ENCODE peak calls at places on chromosomes 11 and 22, in nine cellular contexts. P is upper lobe of right lung; A is NCI-H1105; E is cardiac muscle cell; K is myocyte; I is choroid plexus epithelial cell; L is stimulated activated naive B cell treated with anti-CD40 and anti-IgM and Interleukin-4, amounts not matched to agents 10 μg/mL and 1 μg/mL and 100 μg/mL, for 72 hours; M is testis; V is amniotic epithelial cell. C is an unnamed sample.

GRCh38 chr22:49057910-49058309 is 769.8 kb downstream of the BRD1 start:
- DNase-seq in P (no peak), A (no peak), E (no peak), K (no peak), I (no peak), L (no peak), M (no peak), V (no peak), C (no peak)

GRCh38 chr22:32053165-32053755 is 10.2 kb downstream of the SLC5A1 start:
- DNase-seq in P (no peak), A (no peak), E (no peak), K (no peak), I (no peak), L (no peak), M (no peak), V (no peak), C (no peak)

GRCh38 chr11:65254724-65255123 is 7.0 kb upstream of the POLA2 start:
- DNase-seq in P (peak), A (no peak), E (no peak), K (no peak), I (peak), L (no peak), M (no peak), V (peak), C (no peak)

GRCh38 chr22:19891350-19892248 is 36.9 kb upstream of the GNB1L start:
- DNase-seq in P (no peak), A (peak), E (peak), K (peak), I (peak), L (peak), M (no peak), V (peak), C (no peak)

GRCh38 chr22:41445171-41446056 is 1.2 kb downstream of the TOB2 start:
- DNase-seq in P (no peak), A (no peak), E (no peak), K (peak), I (peak), L (no peak), M (peak), V (peak), C (no peak)

GRCh38 chr11:70348608-70349007 is 49.7 kb upstream of the CTTN start:
- DNase-seq in P (no peak), A (no peak), E (no peak), K (no peak), I (no peak), L (no peak), M (no peak), V (no peak), C (no peak)

GRCh38 chr22:21945453-21946261 is 7.0 kb downstream of the PPM1F start:
- DNase-seq in P (no peak), A (no peak), E (no peak), K (peak), I (no peak), L (no peak), M (no peak), V (no peak), C (no peak)

GRCh38 chr11:66868726-66869291 is 11.9 kb downstream of the LRFN4 start:
- DNase-seq in P (peak), A (no peak), E (no peak), K (no peak), I (no peak), L (peak), M (no peak), V (peak), C (no peak)

GRCh38 chr22:44130076-44130711 is 50.5 kb upstream of the PARVG start:
- DNase-seq in P (peak), A (no peak), E (no peak), K (peak), I (peak), L (no peak), M (no peak), V (no peak), C (no peak)

GRCh38 chr11:115670538-115671200 is 166.5 kb upstream of the CADM1 start:
- DNase-seq in P (no peak), A (peak), E (no peak), K (no peak), I (no peak), L (no peak), M (no peak), V (no peak), C (no peak)

GRCh38 chr11:7548659-7549283 is 35.0 kb downstream of the PPFIBP2 start:
- DNase-seq in P (no peak), A (no peak), E (no peak), K (no peak), I (no peak), L (peak), M (no peak), V (no peak), C (no peak)

GRCh38 chr11:12318791-12319733 is 58.3 kb upstream of the PARVA start:
- DNase-seq in P (no peak), A (peak), E (peak), K (peak), I (peak), L (no peak), M (no peak), V (peak), C (no peak)

GRCh38 chr11:27174026-27174425 is 133.4 kb downstream of the BBOX1 start:
- DNase-seq in P (no peak), A (no peak), E (no peak), K (no peak), I (no peak), L (no peak), M (no peak), V (no peak), C (no peak)

GRCh38 chr22:29722151-29722550 is 2.3 kb downstream of the CABP7 start:
- DNase-seq in P (no peak), A (no peak), E (no peak), K (no peak), I (no peak), L (no peak), M (no peak), V (no peak), C (no peak)

GRCh38 chr22:46047226-46047625 is 70.3 kb upstream of the WNT7B start:
- DNase-seq in P (peak), A (no peak), E (no peak), K (no peak), I (no peak), L (no peak), M (peak), V (no peak), C (no peak)

GRCh38 chr11:2681408-2682145 is 18.2 kb downstream of the KCNQ1OT1 start:
- DNase-seq in P (no peak), A (no peak), E (no peak), K (no peak), I (no peak), L (no peak), M (peak), V (no peak), C (no peak)

GRCh38 chr11:19631657-19632325 is 80.8 kb upstream of the NAV2 start:
- DNase-seq in P (no peak), A (no peak), E (peak), K (peak), I (no peak), L (no peak), M (no peak), V (peak), C (no peak)

GRCh38 chr22:26481694-26482093 is 1.9 kb downstream of the HPS4 start:
- DNase-seq in P (no peak), A (no peak), E (no peak), K (no peak), I (no peak), L (peak), M (no peak), V (no peak), C (no peak)

GRCh38 chr11:130892847-130893246 is 23.4 kb downstream of the SNX19 start:
- DNase-seq in P (no peak), A (no peak), E (no peak), K (no peak), I (no peak), L (no peak), M (no peak), V (no peak), C (no peak)

GRCh38 chr11:70323811-70324210 is 53.3 kb downstream of the PPFIA1 start:
- DNase-seq in P (no peak), A (no peak), E (peak), K (peak), I (peak), L (no peak), M (no peak), V (peak), C (no peak)

GRCh38 chr11:133927690-133928627 is 28.8 kb downstream of the IGSF9B start:
- DNase-seq in P (peak), A (peak), E (peak), K (peak), I (peak), L (peak), M (peak), V (peak), C (peak)

GRCh38 chr22:33831207-33831606 is 89.1 kb downstream of the LARGE1 start:
- DNase-seq in P (no peak), A (no peak), E (no peak), K (no peak), I (no peak), L (no peak), M (no peak), V (no peak), C (no peak)

GRCh38 chr11:110294509-110294908 is 1.9 kb downstream of the RDX start:
- DNase-seq in P (no peak), A (no peak), E (no peak), K (no peak), I (no peak), L (no peak), M (no peak), V (no peak), C (no peak)

GRCh38 chr11:134742228-134742612 is 330.2 kb upstream of the B3GAT1 start:
- DNase-seq in P (no peak), A (no peak), E (peak), K (peak), I (peak), L (no peak), M (no peak), V (peak), C (no peak)

C was measured in amniotic stem cell.